ENCODE peak calls at places on chromosomes 1 and 21, in five cellular contexts. One of them, this sample, is unnamed.

GRCh38 chr1:116024629-116025028 is 48.3 kb downstream of the SLC22A15 start:
- DNase-seq in body of pancreas: no peak
- DNase-seq in GM10248: no peak
- DNase-seq in psoas muscle: no peak
- DNase-seq in fibroblast of lung: no peak
- DNase-seq in this sample: no peak

GRCh38 chr1:6922096-6922931 is 137.1 kb downstream of the CAMTA1 start:
- DNase-seq in GM10248: no peak
- DNase-seq in psoas muscle: no peak
- DNase-seq in fibroblast of lung: peak; percentile 23
- DNase-seq in body of pancreas: peak; percentile 83
- DNase-seq in this sample: peak; percentile 89

GRCh38 chr1:17097787-17098186 is 21.5 kb downstream of the PADI2 start:
- DNase-seq in body of pancreas: no peak
- DNase-seq in psoas muscle: no peak
- DNase-seq in fibroblast of lung: no peak
- DNase-seq in GM10248: no peak
- DNase-seq in this sample: no peak

GRCh38 chr1:75615664-75616435 is 4.9 kb upstream of the SLC44A5 start:
- DNase-seq in psoas muscle: peak; percentile 60
- DNase-seq in fibroblast of lung: peak; percentile 24
- DNase-seq in GM10248: peak; percentile 35
- DNase-seq in body of pancreas: peak; percentile 30
- DNase-seq in this sample: no peak

GRCh38 chr21:9837946-9838801 is 683.2 kb upstream of the TPTE start:
- DNase-seq in fibroblast of lung: no peak
- DNase-seq in psoas muscle: peak; percentile 53
- DNase-seq in body of pancreas: no peak
- DNase-seq in GM10248: no peak
- DNase-seq in this sample: no peak

GRCh38 chr21:45020629-45021427 is 53.6 kb upstream of the ADARB1 start:
- DNase-seq in body of pancreas: no peak
- DNase-seq in psoas muscle: peak; percentile 66
- DNase-seq in fibroblast of lung: peak; percentile 16
- DNase-seq in GM10248: no peak
- DNase-seq in this sample: no peak

GRCh38 chr1:225451340-225451739 is 23.5 kb upstream of the LBR start:
- DNase-seq in psoas muscle: no peak
- DNase-seq in fibroblast of lung: no peak
- DNase-seq in GM10248: no peak
- DNase-seq in body of pancreas: no peak
- DNase-seq in this sample: no peak

GRCh38 chr21:26280715-26281310 is 110.2 kb upstream of the APP start:
- DNase-seq in fibroblast of lung: no peak
- DNase-seq in psoas muscle: no peak
- DNase-seq in GM10248: no peak
- DNase-seq in body of pancreas: no peak
- DNase-seq in this sample: no peak

GRCh38 chr1:202547215-202547614 is 163.0 kb downstream of the SYT2 start:
- DNase-seq in fibroblast of lung: no peak
- DNase-seq in psoas muscle: no peak
- DNase-seq in GM10248: no peak
- DNase-seq in body of pancreas: no peak
- DNase-seq in this sample: no peak

GRCh38 chr1:150162862-150163706 is 13.4 kb downstream of the PLEKHO1 start:
- DNase-seq in body of pancreas: peak; percentile 85
- DNase-seq in GM10248: peak; percentile 75
- DNase-seq in psoas muscle: peak; percentile 86
- DNase-seq in fibroblast of lung: peak; percentile 100
- DNase-seq in this sample: peak; percentile 97

GRCh38 chr1:81801834-81802531 is 1.2 kb downstream of the ADGRL2 start:
- DNase-seq in GM10248: peak; percentile 22
- DNase-seq in psoas muscle: peak; percentile 57
- DNase-seq in fibroblast of lung: peak; percentile 60
- DNase-seq in body of pancreas: peak; percentile 38
- DNase-seq in this sample: no peak

GRCh38 chr1:55522982-55523381 is 307.8 kb upstream of the USP24 start:
- DNase-seq in psoas muscle: no peak
- DNase-seq in fibroblast of lung: no peak
- DNase-seq in GM10248: no peak
- DNase-seq in body of pancreas: no peak
- DNase-seq in this sample: no peak

GRCh38 chr1:236724521-236724920 is 38.2 kb downstream of the ACTN2 start:
- DNase-seq in GM10248: no peak
- DNase-seq in fibroblast of lung: no peak
- DNase-seq in psoas muscle: no peak
- DNase-seq in body of pancreas: no peak
- DNase-seq in this sample: no peak

GRCh38 chr1:23065385-23065784 is 46.1 kb downstream of the KDM1A start:
- DNase-seq in fibroblast of lung: no peak
- DNase-seq in GM10248: no peak
- DNase-seq in body of pancreas: no peak
- DNase-seq in psoas muscle: no peak
- DNase-seq in this sample: no peak

GRCh38 chr1:52636701-52637695 is 4.0 kb downstream of the SHISAL2A start:
- DNase-seq in fibroblast of lung: no peak
- DNase-seq in psoas muscle: no peak
- DNase-seq in GM10248: peak; percentile 67
- DNase-seq in body of pancreas: peak; percentile 44
- DNase-seq in this sample: no peak

GRCh38 chr1:24248859-24249258 is 61.8 kb upstream of the IFNLR1 start:
- DNase-seq in psoas muscle: no peak
- DNase-seq in GM10248: no peak
- DNase-seq in fibroblast of lung: no peak
- DNase-seq in body of pancreas: no peak
- DNase-seq in this sample: no peak

GRCh38 chr1:53949023-53949611 is 3.0 kb downstream of the LRRC42 start:
- DNase-seq in psoas muscle: no peak
- DNase-seq in body of pancreas: peak; percentile 48
- DNase-seq in fibroblast of lung: peak; percentile 76
- DNase-seq in GM10248: peak; percentile 36
- DNase-seq in this sample: no peak

GRCh38 chr1:197915217-197915616 is 2.0 kb upstream of the LHX9 start:
- DNase-seq in fibroblast of lung: no peak
- DNase-seq in body of pancreas: no peak
- DNase-seq in GM10248: no peak
- DNase-seq in psoas muscle: no peak
- DNase-seq in this sample: no peak

GRCh38 chr1:66733348-66734017 is 18.8 kb upstream of the DYNLT5 start:
- DNase-seq in fibroblast of lung: peak; percentile 18
- DNase-seq in psoas muscle: no peak
- DNase-seq in GM10248: no peak
- DNase-seq in body of pancreas: no peak
- DNase-seq in this sample: no peak

GRCh38 chr1:185156854-185157598 is at the start of the genes SWT1 and TRMT1L:
- DNase-seq in fibroblast of lung: peak; percentile 99
- DNase-seq in psoas muscle: peak; percentile 99
- DNase-seq in body of pancreas: peak; percentile 100
- DNase-seq in GM10248: peak; percentile 94
- DNase-seq in this sample: peak; percentile 98

GRCh38 chr1:213829806-213830205 is 158.0 kb upstream of the PROX1 start:
- DNase-seq in body of pancreas: no peak
- DNase-seq in psoas muscle: no peak
- DNase-seq in GM10248: no peak
- DNase-seq in fibroblast of lung: no peak
- DNase-seq in this sample: no peak

GRCh38 chr1:226581650-226582330 is 33.2 kb downstream of the STUM start:
- DNase-seq in GM10248: no peak
- DNase-seq in fibroblast of lung: no peak
- DNase-seq in body of pancreas: no peak
- DNase-seq in psoas muscle: no peak
- DNase-seq in this sample: no peak

GRCh38 chr21:45104560-45104959 is 30.2 kb downstream of the ADARB1 start:
- DNase-seq in fibroblast of lung: no peak
- DNase-seq in GM10248: no peak
- DNase-seq in psoas muscle: no peak
- DNase-seq in body of pancreas: peak; percentile 56
- DNase-seq in this sample: no peak

GRCh38 chr1:243409284-243409683 is 153.4 kb downstream of the SDCCAG8 start:
- DNase-seq in body of pancreas: no peak
- DNase-seq in GM10248: no peak
- DNase-seq in psoas muscle: no peak
- DNase-seq in fibroblast of lung: no peak
- DNase-seq in this sample: no peak

GRCh38 chr1:89331890-89332289 is 32.0 kb upstream of the GBP6 start:
- DNase-seq in GM10248: no peak
- DNase-seq in fibroblast of lung: no peak
- DNase-seq in body of pancreas: no peak
- DNase-seq in psoas muscle: no peak
- DNase-seq in this sample: no peak

GRCh38 chr1:196608401-196609113 is at the start of gene KCNT2:
- DNase-seq in fibroblast of lung: peak; percentile 71
- DNase-seq in body of pancreas: peak; percentile 30
- DNase-seq in GM10248: peak; percentile 4
- DNase-seq in psoas muscle: peak; percentile 78
- DNase-seq in this sample: no peak

GRCh38 chr1:81803423-81804103 is 2.8 kb downstream of the ADGRL2 start:
- DNase-seq in psoas muscle: no peak
- DNase-seq in fibroblast of lung: peak; percentile 47
- DNase-seq in GM10248: no peak
- DNase-seq in body of pancreas: no peak
- DNase-seq in this sample: no peak

GRCh38 chr1:33424205-33424604 is 6.7 kb downstream of the PHC2 start:
- DNase-seq in fibroblast of lung: peak; percentile 54
- DNase-seq in body of pancreas: no peak
- DNase-seq in GM10248: no peak
- DNase-seq in psoas muscle: no peak
- DNase-seq in this sample: no peak

GRCh38 chr1:185305419-185305818 is 11.6 kb downstream of the IVNS1ABP start:
- DNase-seq in fibroblast of lung: no peak
- DNase-seq in GM10248: no peak
- DNase-seq in psoas muscle: no peak
- DNase-seq in body of pancreas: no peak
- DNase-seq in this sample: no peak

GRCh38 chr1:224726783-224727182 is 110.7 kb downstream of the CNIH3 start:
- DNase-seq in body of pancreas: peak; percentile 51
- DNase-seq in fibroblast of lung: peak; percentile 97
- DNase-seq in GM10248: no peak
- DNase-seq in psoas muscle: no peak
- DNase-seq in this sample: peak; percentile 88

DNA sequence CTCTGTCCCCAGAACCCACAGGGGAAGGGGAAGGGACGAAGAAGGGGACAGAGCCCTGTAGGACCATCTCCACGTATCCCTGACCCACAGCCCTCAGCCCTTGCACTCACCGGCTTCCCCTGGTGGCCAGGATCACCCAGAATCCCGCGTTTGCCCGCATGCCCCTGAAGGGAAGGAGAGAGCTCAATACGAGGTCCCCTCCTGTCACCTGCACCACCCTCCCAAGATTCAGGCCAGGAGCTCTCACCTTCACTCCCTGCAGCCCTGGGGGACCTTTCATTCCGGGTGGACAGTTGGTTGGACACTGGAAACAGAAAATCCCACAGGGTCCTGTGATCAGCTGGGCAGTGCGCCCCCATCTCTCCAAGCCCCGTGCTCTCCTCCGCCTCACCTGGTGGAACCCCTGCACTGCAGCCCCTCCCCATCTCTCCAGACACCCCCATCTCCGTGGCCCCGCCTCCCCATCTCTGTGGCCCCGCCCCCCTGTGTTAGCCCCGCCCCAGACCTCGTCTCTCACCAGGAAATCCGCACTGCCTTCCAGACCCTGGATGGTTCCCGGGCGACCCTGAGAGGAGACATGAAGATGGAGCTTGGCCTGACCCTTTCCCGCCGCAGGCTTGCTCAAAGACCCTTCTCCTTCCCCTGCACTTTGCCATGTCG is 6.0 kb downstream of the COL9A2 start:
- DNase-seq in psoas muscle: no peak
- DNase-seq in GM10248: no peak
- DNase-seq in fibroblast of lung: no peak
- DNase-seq in body of pancreas: no peak
- DNase-seq in this sample: no peak
- TF ChIP-seq CTCF in psoas muscle: no peak
- TF ChIP-seq CTCF in GM10248: no peak
- TF ChIP-seq CTCF in fibroblast of lung: no peak
- TF ChIP-seq CTCF in body of pancreas: no peak
- TF ChIP-seq CTCF in this sample: no peak

DNA sequence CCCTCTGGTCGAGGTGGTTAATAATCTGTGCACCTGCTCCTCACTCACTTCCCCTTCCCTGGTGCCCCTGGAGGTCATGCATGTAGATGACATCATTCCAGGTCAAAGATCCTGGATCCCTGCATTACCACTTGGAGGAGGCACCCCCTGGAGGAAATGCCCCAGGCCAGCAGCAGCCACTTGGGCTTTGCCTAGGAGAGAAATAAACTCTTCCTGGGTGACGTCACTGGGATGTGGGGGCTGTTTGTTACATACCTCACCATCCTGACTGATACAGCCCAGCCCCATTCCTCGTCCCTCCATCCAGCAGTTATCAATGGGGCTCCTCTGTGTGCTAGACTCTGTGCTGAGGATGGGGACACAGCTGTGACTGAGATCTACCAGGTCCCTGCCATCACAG is 433.6 kb downstream of the PTPRU start:
- DNase-seq in psoas muscle: no peak
- DNase-seq in GM10248: no peak
- DNase-seq in fibroblast of lung: no peak
- DNase-seq in body of pancreas: no peak
- DNase-seq in this sample: no peak
- TF ChIP-seq CTCF in psoas muscle: no peak
- TF ChIP-seq CTCF in GM10248: no peak
- TF ChIP-seq CTCF in fibroblast of lung: no peak
- TF ChIP-seq CTCF in body of pancreas: no peak
- TF ChIP-seq CTCF in this sample: no peak

DNA sequence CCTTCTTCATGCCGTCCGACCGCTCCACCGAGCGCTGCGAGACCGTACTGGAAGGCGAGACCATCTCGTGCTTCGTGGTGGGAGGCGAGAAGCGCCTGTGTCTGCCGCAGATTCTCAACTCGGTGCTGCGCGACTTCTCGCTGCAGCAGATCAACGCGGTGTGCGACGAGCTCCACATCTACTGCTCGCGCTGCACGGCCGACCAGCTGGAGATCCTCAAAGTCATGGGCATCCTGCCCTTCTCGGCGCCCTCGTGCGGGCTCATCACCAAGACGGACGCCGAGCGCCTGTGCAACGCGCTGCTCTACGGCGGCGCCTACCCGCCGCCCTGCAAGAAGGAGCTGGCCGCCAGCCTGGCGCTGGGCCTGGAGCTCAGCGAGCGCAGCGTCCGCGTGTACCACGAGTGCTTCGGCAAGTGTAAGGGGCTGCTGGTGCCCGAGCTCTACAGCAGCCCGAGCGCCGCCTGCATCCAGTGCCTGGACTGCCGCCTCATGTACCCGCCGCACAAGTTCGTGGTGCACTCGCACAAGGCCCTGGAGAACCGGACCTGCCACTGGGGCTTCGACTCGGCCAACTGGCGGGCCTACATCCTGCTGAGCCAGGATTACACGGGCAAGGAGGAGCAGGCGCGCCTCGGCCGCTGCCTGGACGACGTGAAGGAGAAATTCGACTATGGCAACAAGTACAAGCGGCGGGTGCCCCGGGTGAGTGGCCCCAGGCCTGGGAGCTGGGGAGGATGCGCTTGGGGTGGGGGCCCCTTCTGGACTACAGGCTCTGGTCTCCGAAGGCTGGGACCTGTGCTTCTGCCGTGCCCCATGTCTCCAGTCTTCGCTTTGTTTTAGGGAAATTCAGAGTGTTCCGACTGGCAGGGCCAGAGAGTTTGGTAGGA is 1.2 kb downstream of the SKI start:
- DNase-seq in GM10248: peak; percentile 56
- DNase-seq in fibroblast of lung: peak; percentile 93
- DNase-seq in psoas muscle: peak; percentile 94
- DNase-seq in body of pancreas: peak; percentile 74
- DNase-seq in this sample: no peak
- TF ChIP-seq CTCF in GM10248: peak; percentile 23
- TF ChIP-seq CTCF in fibroblast of lung: no peak
- TF ChIP-seq CTCF in psoas muscle: no peak
- TF ChIP-seq CTCF in body of pancreas: no peak
- TF ChIP-seq CTCF in this sample: no peak

GRCh38 chr1:1964811-1965210 is 38.8 kb downstream of the CFAP74 start:
- DNase-seq in psoas muscle: no peak
- DNase-seq in body of pancreas: no peak
- DNase-seq in GM10248: no peak
- DNase-seq in fibroblast of lung: no peak
- DNase-seq in this sample: no peak
- TF ChIP-seq CTCF in psoas muscle: no peak
- TF ChIP-seq CTCF in body of pancreas: no peak
- TF ChIP-seq CTCF in GM10248: no peak
- TF ChIP-seq CTCF in fibroblast of lung: no peak
- TF ChIP-seq CTCF in this sample: no peak